ENCODE peak calls at places on chromosomes 12 and 14, in seven cellular contexts. I is occipital lobe; R is ELF-1; G is stimulated activated CD8-positive, alpha-beta memory T cell treated with anti-CD3 and anti-CD28 coated beads, Interleukin-15, amount 100 ng/mL, for 48 hours; L is Ammon's horn; H is foreskin fibroblast; O is ecto neural progenitor cell. T is an unnamed sample.

GRCh38 chr12:57844725-57845477 is 1.6 kb downstream of the CTDSP2 start:
- DNase-seq in I (peak; percentile 20), R (peak; percentile 75), G (no peak), L (peak; percentile 62), H (peak; percentile 94), O (peak; percentile 82), T (peak; percentile 96)

GRCh38 chr12:40970320-40970907 is 217.7 kb upstream of the PDZRN4 start:
- DNase-seq in I (no peak), R (no peak), G (no peak), L (no peak), H (no peak), O (no peak), T (no peak)

GRCh38 chr14:74945261-74945851 is 10.0 kb downstream of the PGF start:
- DNase-seq in I (no peak), R (peak; percentile 85), G (no peak), L (no peak), H (no peak), O (peak; percentile 85), T (no peak)

GRCh38 chr14:59507063-59507751 is 22.9 kb downstream of the JKAMP start:
- DNase-seq in I (peak; percentile 15), R (peak; percentile 88), G (peak; percentile 19), L (peak; percentile 58), H (no peak), O (peak; percentile 79), T (peak; percentile 68)

GRCh38 chr12:80196419-80196818 is 97.1 kb downstream of the OTOGL start:
- DNase-seq in I (no peak), R (peak; percentile 66), G (no peak), L (no peak), H (no peak), O (no peak), T (no peak)

GRCh38 chr12:75997658-75998057 is 33.9 kb downstream of the PHLDA1 start:
- DNase-seq in I (no peak), R (no peak), G (no peak), L (no peak), H (no peak), O (no peak), T (no peak)

GRCh38 chr12:54352022-54352531 is 12.2 kb downstream of the GPR84 start:
- DNase-seq in I (peak; percentile 46), R (peak; percentile 80), G (no peak), L (peak; percentile 86), H (peak; percentile 65), O (peak; percentile 90), T (peak; percentile 62)

GRCh38 chr12:570949-571794 is 92.1 kb downstream of the NINJ2 start:
- DNase-seq in I (no peak), R (peak; percentile 69), G (no peak), L (peak; percentile 55), H (peak; percentile 88), O (no peak), T (peak; percentile 77)

GRCh38 chr12:11171953-11172675 is 1.1 kb downstream of the SMIM10L1 start:
- DNase-seq in I (no peak), R (no peak), G (no peak), L (no peak), H (no peak), O (no peak), T (peak; percentile 30)

GRCh38 chr12:120538281-120539156 is 4.4 kb downstream of the RNF10 start:
- DNase-seq in I (no peak), R (peak; percentile 16), G (no peak), L (no peak), H (peak; percentile 54), O (no peak), T (peak; percentile 84)

GRCh38 chr12:26056335-26056734 is 68.5 kb downstream of the BHLHE41 start:
- DNase-seq in I (no peak), R (no peak), G (no peak), L (peak; percentile 49), H (no peak), O (no peak), T (peak; percentile 69)

GRCh38 chr12:53777936-53778644 is 26.3 kb upstream of the CISTR start:
- DNase-seq in I (no peak), R (no peak), G (no peak), L (no peak), H (no peak), O (no peak), T (peak; percentile 31)

GRCh38 chr12:62191747-62192485 is 68.3 kb upstream of the USP15 start:
- DNase-seq in I (peak; percentile 28), R (peak; percentile 35), G (no peak), L (peak; percentile 39), H (peak; percentile 30), O (peak; percentile 68), T (peak; percentile 43)

GRCh38 chr12:75631809-75632208 is 120.4 kb upstream of the KRR1 start:
- DNase-seq in I (no peak), R (no peak), G (no peak), L (no peak), H (no peak), O (no peak), T (no peak)

GRCh38 chr12:11653215-11653753 is 3.8 kb downstream of the ETV6 start:
- DNase-seq in I (no peak), R (no peak), G (peak; percentile 57), L (no peak), H (no peak), O (peak; percentile 41), T (peak; percentile 65)

T was measured in fibroblast of lung.